ENCODE peak calls at places on chromosomes 16 and 17, in nine cellular contexts. One of them, this sample, is unnamed.

GRCh38 chr17:42989726-42990652 is 8.2 kb upstream of the RPL27 start:
- DNase-seq in NCI-H1694 treated with DMSO at 0.1 percent for 48 hours: no peak
- DNase-seq in stimulated activated CD8-positive, alpha-beta memory T cell treated with anti-CD3 and anti-CD28 coated beads, Interleukin-2, amount 100 ng/mL, for 1 hour: no peak
- DNase-seq in HTR-8/SVneo: no peak
- DNase-seq in spleen: no peak
- DNase-seq in globus pallidus: no peak
- DNase-seq in occipital lobe: no peak
- DNase-seq in NCI-H345: no peak
- DNase-seq in astrocyte of the cerebellum: no peak
- DNase-seq in this sample: no peak

GRCh38 chr17:2063306-2064146 is 8.6 kb downstream of the HIC1 start:
- DNase-seq in NCI-H1694 treated with DMSO at 0.1 percent for 48 hours: no peak
- DNase-seq in stimulated activated CD8-positive, alpha-beta memory T cell treated with anti-CD3 and anti-CD28 coated beads, Interleukin-2, amount 100 ng/mL, for 1 hour: no peak
- DNase-seq in HTR-8/SVneo: no peak
- DNase-seq in spleen: no peak
- DNase-seq in globus pallidus: no peak
- DNase-seq in occipital lobe: no peak
- DNase-seq in NCI-H345: no peak
- DNase-seq in astrocyte of the cerebellum: no peak
- DNase-seq in this sample: peak; percentile 70

GRCh38 chr16:68993885-68994284 is 111.6 kb upstream of the HAS3 start:
- DNase-seq in NCI-H1694 treated with DMSO at 0.1 percent for 48 hours: no peak
- DNase-seq in stimulated activated CD8-positive, alpha-beta memory T cell treated with anti-CD3 and anti-CD28 coated beads, Interleukin-2, amount 100 ng/mL, for 1 hour: no peak
- DNase-seq in HTR-8/SVneo: peak; percentile 41
- DNase-seq in spleen: no peak
- DNase-seq in globus pallidus: no peak
- DNase-seq in occipital lobe: no peak
- DNase-seq in NCI-H345: no peak
- DNase-seq in astrocyte of the cerebellum: peak; percentile 72
- DNase-seq in this sample: no peak

GRCh38 chr16:25264599-25264998 is 7.0 kb upstream of the ZKSCAN2 start:
- DNase-seq in NCI-H1694 treated with DMSO at 0.1 percent for 48 hours: no peak
- DNase-seq in stimulated activated CD8-positive, alpha-beta memory T cell treated with anti-CD3 and anti-CD28 coated beads, Interleukin-2, amount 100 ng/mL, for 1 hour: no peak
- DNase-seq in HTR-8/SVneo: no peak
- DNase-seq in spleen: no peak
- DNase-seq in globus pallidus: no peak
- DNase-seq in occipital lobe: no peak
- DNase-seq in NCI-H345: no peak
- DNase-seq in astrocyte of the cerebellum: no peak
- DNase-seq in this sample: no peak

GRCh38 chr16:49855822-49856740 is at the start of gene ZNF423:
- DNase-seq in NCI-H1694 treated with DMSO at 0.1 percent for 48 hours: no peak
- DNase-seq in stimulated activated CD8-positive, alpha-beta memory T cell treated with anti-CD3 and anti-CD28 coated beads, Interleukin-2, amount 100 ng/mL, for 1 hour: no peak
- DNase-seq in HTR-8/SVneo: no peak
- DNase-seq in spleen: no peak
- DNase-seq in globus pallidus: no peak
- DNase-seq in occipital lobe: no peak
- DNase-seq in NCI-H345: no peak
- DNase-seq in astrocyte of the cerebellum: no peak
- DNase-seq in this sample: peak; percentile 82

GRCh38 chr17:9266031-9266680 is 244.8 kb downstream of the NTN1 start:
- DNase-seq in NCI-H1694 treated with DMSO at 0.1 percent for 48 hours: no peak
- DNase-seq in stimulated activated CD8-positive, alpha-beta memory T cell treated with anti-CD3 and anti-CD28 coated beads, Interleukin-2, amount 100 ng/mL, for 1 hour: no peak
- DNase-seq in HTR-8/SVneo: no peak
- DNase-seq in spleen: peak; percentile 27
- DNase-seq in globus pallidus: no peak
- DNase-seq in occipital lobe: no peak
- DNase-seq in NCI-H345: no peak
- DNase-seq in astrocyte of the cerebellum: no peak
- DNase-seq in this sample: no peak

GRCh38 chr16:29820271-29820701 is at the start of gene MVP:
- DNase-seq in NCI-H1694 treated with DMSO at 0.1 percent for 48 hours: no peak
- DNase-seq in stimulated activated CD8-positive, alpha-beta memory T cell treated with anti-CD3 and anti-CD28 coated beads, Interleukin-2, amount 100 ng/mL, for 1 hour: no peak
- DNase-seq in HTR-8/SVneo: no peak
- DNase-seq in spleen: peak; percentile 92
- DNase-seq in globus pallidus: peak; percentile 62
- DNase-seq in occipital lobe: peak; percentile 27
- DNase-seq in NCI-H345: peak; percentile 68
- DNase-seq in astrocyte of the cerebellum: no peak
- DNase-seq in this sample: peak; percentile 91

GRCh38 chr16:67158637-67159600 is 790 bp downstream of the TRADD start:
- DNase-seq in NCI-H1694 treated with DMSO at 0.1 percent for 48 hours: no peak
- DNase-seq in stimulated activated CD8-positive, alpha-beta memory T cell treated with anti-CD3 and anti-CD28 coated beads, Interleukin-2, amount 100 ng/mL, for 1 hour: peak; percentile 43
- DNase-seq in HTR-8/SVneo: no peak
- DNase-seq in spleen: peak; percentile 93
- DNase-seq in globus pallidus: no peak
- DNase-seq in occipital lobe: no peak
- DNase-seq in NCI-H345: peak; percentile 10
- DNase-seq in astrocyte of the cerebellum: no peak
- DNase-seq in this sample: peak; percentile 91

GRCh38 chr16:28112908-28113307 is 49.4 kb upstream of the GSG1L start:
- DNase-seq in NCI-H1694 treated with DMSO at 0.1 percent for 48 hours: no peak
- DNase-seq in stimulated activated CD8-positive, alpha-beta memory T cell treated with anti-CD3 and anti-CD28 coated beads, Interleukin-2, amount 100 ng/mL, for 1 hour: no peak
- DNase-seq in HTR-8/SVneo: no peak
- DNase-seq in spleen: no peak
- DNase-seq in globus pallidus: no peak
- DNase-seq in occipital lobe: no peak
- DNase-seq in NCI-H345: no peak
- DNase-seq in astrocyte of the cerebellum: no peak
- DNase-seq in this sample: no peak

GRCh38 chr17:81484195-81484979 is 28.2 kb downstream of the ACTG1 start:
- DNase-seq in NCI-H1694 treated with DMSO at 0.1 percent for 48 hours: peak; percentile 67
- DNase-seq in stimulated activated CD8-positive, alpha-beta memory T cell treated with anti-CD3 and anti-CD28 coated beads, Interleukin-2, amount 100 ng/mL, for 1 hour: peak; percentile 71
- DNase-seq in HTR-8/SVneo: peak; percentile 84
- DNase-seq in spleen: peak; percentile 98
- DNase-seq in globus pallidus: peak; percentile 79
- DNase-seq in occipital lobe: peak; percentile 76
- DNase-seq in NCI-H345: peak; percentile 92
- DNase-seq in astrocyte of the cerebellum: peak; percentile 46
- DNase-seq in this sample: peak; percentile 96

GRCh38 chr17:60091908-60092331 is 13.2 kb upstream of the HEATR6 start:
- DNase-seq in NCI-H1694 treated with DMSO at 0.1 percent for 48 hours: no peak
- DNase-seq in stimulated activated CD8-positive, alpha-beta memory T cell treated with anti-CD3 and anti-CD28 coated beads, Interleukin-2, amount 100 ng/mL, for 1 hour: no peak
- DNase-seq in HTR-8/SVneo: no peak
- DNase-seq in spleen: no peak
- DNase-seq in globus pallidus: no peak
- DNase-seq in occipital lobe: no peak
- DNase-seq in NCI-H345: no peak
- DNase-seq in astrocyte of the cerebellum: peak; percentile 49
- DNase-seq in this sample: no peak

GRCh38 chr17:63445571-63446217 is 412 bp downstream of the CYB561 start:
- DNase-seq in NCI-H1694 treated with DMSO at 0.1 percent for 48 hours: no peak
- DNase-seq in stimulated activated CD8-positive, alpha-beta memory T cell treated with anti-CD3 and anti-CD28 coated beads, Interleukin-2, amount 100 ng/mL, for 1 hour: peak; percentile 34
- DNase-seq in HTR-8/SVneo: no peak
- DNase-seq in spleen: no peak
- DNase-seq in globus pallidus: no peak
- DNase-seq in occipital lobe: no peak
- DNase-seq in NCI-H345: peak; percentile 49
- DNase-seq in astrocyte of the cerebellum: no peak
- DNase-seq in this sample: peak; percentile 87

GRCh38 chr16:68083239-68083781 is 1.9 kb upstream of the NFATC3 start:
- DNase-seq in NCI-H1694 treated with DMSO at 0.1 percent for 48 hours: no peak
- DNase-seq in stimulated activated CD8-positive, alpha-beta memory T cell treated with anti-CD3 and anti-CD28 coated beads, Interleukin-2, amount 100 ng/mL, for 1 hour: no peak
- DNase-seq in HTR-8/SVneo: no peak
- DNase-seq in spleen: no peak
- DNase-seq in globus pallidus: no peak
- DNase-seq in occipital lobe: no peak
- DNase-seq in NCI-H345: no peak
- DNase-seq in astrocyte of the cerebellum: no peak
- DNase-seq in this sample: no peak

GRCh38 chr17:64736804-64737492 is 74.8 kb upstream of the SMURF2 start:
- DNase-seq in NCI-H1694 treated with DMSO at 0.1 percent for 48 hours: peak; percentile 27
- DNase-seq in stimulated activated CD8-positive, alpha-beta memory T cell treated with anti-CD3 and anti-CD28 coated beads, Interleukin-2, amount 100 ng/mL, for 1 hour: peak; percentile 20
- DNase-seq in HTR-8/SVneo: no peak
- DNase-seq in spleen: no peak
- DNase-seq in globus pallidus: no peak
- DNase-seq in occipital lobe: no peak
- DNase-seq in NCI-H345: peak; percentile 7
- DNase-seq in astrocyte of the cerebellum: no peak
- DNase-seq in this sample: no peak

GRCh38 chr17:36949461-36949927 is 740 bp downstream of the AATF start:
- DNase-seq in NCI-H1694 treated with DMSO at 0.1 percent for 48 hours: no peak
- DNase-seq in stimulated activated CD8-positive, alpha-beta memory T cell treated with anti-CD3 and anti-CD28 coated beads, Interleukin-2, amount 100 ng/mL, for 1 hour: no peak
- DNase-seq in HTR-8/SVneo: no peak
- DNase-seq in spleen: no peak
- DNase-seq in globus pallidus: no peak
- DNase-seq in occipital lobe: no peak
- DNase-seq in NCI-H345: no peak
- DNase-seq in astrocyte of the cerebellum: no peak
- DNase-seq in this sample: no peak

GRCh38 chr17:76492250-76492988 is 8.8 kb downstream of the RHBDF2 start:
- DNase-seq in NCI-H1694 treated with DMSO at 0.1 percent for 48 hours: no peak
- DNase-seq in stimulated activated CD8-positive, alpha-beta memory T cell treated with anti-CD3 and anti-CD28 coated beads, Interleukin-2, amount 100 ng/mL, for 1 hour: no peak
- DNase-seq in HTR-8/SVneo: no peak
- DNase-seq in spleen: peak; percentile 90
- DNase-seq in globus pallidus: no peak
- DNase-seq in occipital lobe: no peak
- DNase-seq in NCI-H345: no peak
- DNase-seq in astrocyte of the cerebellum: no peak
- DNase-seq in this sample: peak; percentile 84

GRCh38 chr17:36686123-36686669 is 84.8 kb downstream of the MRM1 start:
- DNase-seq in NCI-H1694 treated with DMSO at 0.1 percent for 48 hours: no peak
- DNase-seq in stimulated activated CD8-positive, alpha-beta memory T cell treated with anti-CD3 and anti-CD28 coated beads, Interleukin-2, amount 100 ng/mL, for 1 hour: no peak
- DNase-seq in HTR-8/SVneo: no peak
- DNase-seq in spleen: peak; percentile 21
- DNase-seq in globus pallidus: no peak
- DNase-seq in occipital lobe: no peak
- DNase-seq in NCI-H345: peak; percentile 6
- DNase-seq in astrocyte of the cerebellum: no peak
- DNase-seq in this sample: no peak

GRCh38 chr17:44308320-44308818 is at the start of gene RUNDC3A:
- DNase-seq in NCI-H1694 treated with DMSO at 0.1 percent for 48 hours: peak; percentile 89
- DNase-seq in stimulated activated CD8-positive, alpha-beta memory T cell treated with anti-CD3 and anti-CD28 coated beads, Interleukin-2, amount 100 ng/mL, for 1 hour: peak; percentile 67
- DNase-seq in HTR-8/SVneo: peak; percentile 98
- DNase-seq in spleen: peak; percentile 90
- DNase-seq in globus pallidus: peak; percentile 93
- DNase-seq in occipital lobe: peak; percentile 94
- DNase-seq in NCI-H345: peak; percentile 92
- DNase-seq in astrocyte of the cerebellum: peak; percentile 35
- DNase-seq in this sample: peak; percentile 95

GRCh38 chr16:56866955-56867830 is 2.2 kb downstream of the SLC12A3 start:
- DNase-seq in NCI-H1694 treated with DMSO at 0.1 percent for 48 hours: peak; percentile 21
- DNase-seq in stimulated activated CD8-positive, alpha-beta memory T cell treated with anti-CD3 and anti-CD28 coated beads, Interleukin-2, amount 100 ng/mL, for 1 hour: no peak
- DNase-seq in HTR-8/SVneo: peak; percentile 72
- DNase-seq in spleen: no peak
- DNase-seq in globus pallidus: peak; percentile 47
- DNase-seq in occipital lobe: no peak
- DNase-seq in NCI-H345: peak; percentile 42
- DNase-seq in astrocyte of the cerebellum: peak; percentile 57
- DNase-seq in this sample: no peak

GRCh38 chr16:51592013-51592501 is 441.0 kb upstream of the SALL1 start:
- DNase-seq in NCI-H1694 treated with DMSO at 0.1 percent for 48 hours: no peak
- DNase-seq in stimulated activated CD8-positive, alpha-beta memory T cell treated with anti-CD3 and anti-CD28 coated beads, Interleukin-2, amount 100 ng/mL, for 1 hour: no peak
- DNase-seq in HTR-8/SVneo: no peak
- DNase-seq in spleen: no peak
- DNase-seq in globus pallidus: no peak
- DNase-seq in occipital lobe: no peak
- DNase-seq in NCI-H345: peak; percentile 59
- DNase-seq in astrocyte of the cerebellum: no peak
- DNase-seq in this sample: no peak

GRCh38 chr17:39579318-39580081 is 28.2 kb downstream of the NEUROD2 start:
- DNase-seq in NCI-H1694 treated with DMSO at 0.1 percent for 48 hours: no peak
- DNase-seq in stimulated activated CD8-positive, alpha-beta memory T cell treated with anti-CD3 and anti-CD28 coated beads, Interleukin-2, amount 100 ng/mL, for 1 hour: no peak
- DNase-seq in HTR-8/SVneo: no peak
- DNase-seq in spleen: no peak
- DNase-seq in globus pallidus: no peak
- DNase-seq in occipital lobe: no peak
- DNase-seq in NCI-H345: no peak
- DNase-seq in astrocyte of the cerebellum: no peak
- DNase-seq in this sample: no peak

GRCh38 chr16:67846320-67847063 is at the start of gene NUTF2:
- DNase-seq in NCI-H1694 treated with DMSO at 0.1 percent for 48 hours: peak; percentile 86
- DNase-seq in stimulated activated CD8-positive, alpha-beta memory T cell treated with anti-CD3 and anti-CD28 coated beads, Interleukin-2, amount 100 ng/mL, for 1 hour: peak; percentile 84
- DNase-seq in HTR-8/SVneo: peak; percentile 97
- DNase-seq in spleen: peak; percentile 99
- DNase-seq in globus pallidus: peak; percentile 95
- DNase-seq in occipital lobe: peak; percentile 91
- DNase-seq in NCI-H345: peak; percentile 91
- DNase-seq in astrocyte of the cerebellum: peak; percentile 70
- DNase-seq in this sample: peak; percentile 98

GRCh38 chr17:41131979-41132378 is 8.0 kb upstream of the KRTAP4-12 start:
- DNase-seq in NCI-H1694 treated with DMSO at 0.1 percent for 48 hours: no peak
- DNase-seq in stimulated activated CD8-positive, alpha-beta memory T cell treated with anti-CD3 and anti-CD28 coated beads, Interleukin-2, amount 100 ng/mL, for 1 hour: no peak
- DNase-seq in HTR-8/SVneo: peak; percentile 22
- DNase-seq in spleen: no peak
- DNase-seq in globus pallidus: no peak
- DNase-seq in occipital lobe: no peak
- DNase-seq in NCI-H345: no peak
- DNase-seq in astrocyte of the cerebellum: no peak
- DNase-seq in this sample: no peak

GRCh38 chr16:88650749-88651275 is at the start of gene CYBA:
- DNase-seq in NCI-H1694 treated with DMSO at 0.1 percent for 48 hours: no peak
- DNase-seq in stimulated activated CD8-positive, alpha-beta memory T cell treated with anti-CD3 and anti-CD28 coated beads, Interleukin-2, amount 100 ng/mL, for 1 hour: peak; percentile 67
- DNase-seq in HTR-8/SVneo: peak; percentile 93
- DNase-seq in spleen: peak; percentile 98
- DNase-seq in globus pallidus: peak; percentile 33
- DNase-seq in occipital lobe: no peak
- DNase-seq in NCI-H345: no peak
- DNase-seq in astrocyte of the cerebellum: no peak
- DNase-seq in this sample: peak; percentile 95

GRCh38 chr17:18332909-18333489 is 17.9 kb downstream of the SMCR8 start:
- DNase-seq in NCI-H1694 treated with DMSO at 0.1 percent for 48 hours: no peak
- DNase-seq in stimulated activated CD8-positive, alpha-beta memory T cell treated with anti-CD3 and anti-CD28 coated beads, Interleukin-2, amount 100 ng/mL, for 1 hour: no peak
- DNase-seq in HTR-8/SVneo: no peak
- DNase-seq in spleen: no peak
- DNase-seq in globus pallidus: no peak
- DNase-seq in occipital lobe: no peak
- DNase-seq in NCI-H345: no peak
- DNase-seq in astrocyte of the cerebellum: no peak
- DNase-seq in this sample: no peak

GRCh38 chr16:27198451-27199234 is 4.7 kb upstream of the KDM8 start:
- DNase-seq in NCI-H1694 treated with DMSO at 0.1 percent for 48 hours: no peak
- DNase-seq in stimulated activated CD8-positive, alpha-beta memory T cell treated with anti-CD3 and anti-CD28 coated beads, Interleukin-2, amount 100 ng/mL, for 1 hour: no peak
- DNase-seq in HTR-8/SVneo: no peak
- DNase-seq in spleen: no peak
- DNase-seq in globus pallidus: no peak
- DNase-seq in occipital lobe: no peak
- DNase-seq in NCI-H345: no peak
- DNase-seq in astrocyte of the cerebellum: no peak
- DNase-seq in this sample: no peak

GRCh38 chr17:56125830-56126819 is 27.1 kb upstream of the ANKFN1 start:
- DNase-seq in NCI-H1694 treated with DMSO at 0.1 percent for 48 hours: peak; percentile 49
- DNase-seq in stimulated activated CD8-positive, alpha-beta memory T cell treated with anti-CD3 and anti-CD28 coated beads, Interleukin-2, amount 100 ng/mL, for 1 hour: no peak
- DNase-seq in HTR-8/SVneo: peak; percentile 37
- DNase-seq in spleen: no peak
- DNase-seq in globus pallidus: no peak
- DNase-seq in occipital lobe: no peak
- DNase-seq in NCI-H345: no peak
- DNase-seq in astrocyte of the cerebellum: peak; percentile 81
- DNase-seq in this sample: no peak

GRCh38 chr16:3945751-3946603 is 65.5 kb upstream of the CREBBP start:
- DNase-seq in NCI-H1694 treated with DMSO at 0.1 percent for 48 hours: no peak
- DNase-seq in stimulated activated CD8-positive, alpha-beta memory T cell treated with anti-CD3 and anti-CD28 coated beads, Interleukin-2, amount 100 ng/mL, for 1 hour: no peak
- DNase-seq in HTR-8/SVneo: peak; percentile 88
- DNase-seq in spleen: no peak
- DNase-seq in globus pallidus: no peak
- DNase-seq in occipital lobe: no peak
- DNase-seq in NCI-H345: no peak
- DNase-seq in astrocyte of the cerebellum: peak; percentile 99
- DNase-seq in this sample: peak; percentile 83

GRCh38 chr17:2815781-2816185 is 19.5 kb downstream of the RAP1GAP2 start:
- DNase-seq in NCI-H1694 treated with DMSO at 0.1 percent for 48 hours: no peak
- DNase-seq in stimulated activated CD8-positive, alpha-beta memory T cell treated with anti-CD3 and anti-CD28 coated beads, Interleukin-2, amount 100 ng/mL, for 1 hour: no peak
- DNase-seq in HTR-8/SVneo: no peak
- DNase-seq in spleen: no peak
- DNase-seq in globus pallidus: no peak
- DNase-seq in occipital lobe: no peak
- DNase-seq in NCI-H345: no peak
- DNase-seq in astrocyte of the cerebellum: no peak
- DNase-seq in this sample: no peak

GRCh38 chr16:24701521-24701951 is 27.9 kb upstream of the TNRC6A start:
- DNase-seq in NCI-H1694 treated with DMSO at 0.1 percent for 48 hours: no peak
- DNase-seq in stimulated activated CD8-positive, alpha-beta memory T cell treated with anti-CD3 and anti-CD28 coated beads, Interleukin-2, amount 100 ng/mL, for 1 hour: no peak
- DNase-seq in HTR-8/SVneo: no peak
- DNase-seq in spleen: no peak
- DNase-seq in globus pallidus: no peak
- DNase-seq in occipital lobe: no peak
- DNase-seq in NCI-H345: no peak
- DNase-seq in astrocyte of the cerebellum: peak; percentile 38
- DNase-seq in this sample: peak; percentile 78

This sample was measured in kidney.